ENCODE peak calls at places on chromosomes 5 and 9, in four cellular contexts. L is kidney epithelial cell, A is activated gamma-delta T cell treated with Interleukin-2 at 50 U/mL for 16 hours, Z is NCI-H1417 treated with DMSO at 0.1 percent for 48 hours. U is an unnamed sample.

GRCh38 chr5:128252196-128252595 is 168.6 kb downstream of the SLC12A2 start:
- DNase-seq in Z (no peak), A (no peak), L (no peak), U (no peak)

GRCh38 chr9:79572891-79573696 is 1.3 kb downstream of the TLE4 start:
- DNase-seq in A (peak), Z (no peak), L (no peak), U (peak)

GRCh38 chr5:20023686-20024085 is 35.7 kb upstream of the CDH18 start:
- DNase-seq in L (no peak), Z (no peak), A (no peak), U (no peak)

GRCh38 chr5:157497875-157498611 is 38.0 kb downstream of the NIPAL4 start:
- DNase-seq in A (no peak), Z (no peak), L (no peak), U (no peak)

GRCh38 chr5:138752341-138752950 is 779 bp upstream of the CTNNA1 start:
- DNase-seq in L (no peak), Z (no peak), A (no peak), U (no peak)

GRCh38 chr9:89400398-89401116 is 82.3 kb downstream of the SECISBP2 start:
- DNase-seq in A (no peak), Z (no peak), L (no peak), U (no peak)

GRCh38 chr9:114889802-114890224 is 40.6 kb downstream of the TNFSF8 start:
- DNase-seq in L (no peak), A (no peak), Z (no peak), U (no peak)

GRCh38 chr9:8868632-8869031 is 1069.1 kb upstream of the DMAC1 start:
- DNase-seq in L (peak), A (no peak), Z (no peak), U (no peak)

GRCh38 chr5:68257207-68257606 is 41.7 kb downstream of the PIK3R1 start:
- DNase-seq in Z (no peak), L (no peak), A (no peak), U (no peak)

GRCh38 chr5:179267071-179267670 is 78.1 kb downstream of the ADAMTS2 start:
- DNase-seq in Z (no peak), L (no peak), A (no peak), U (no peak)

GRCh38 chr5:96562614-96563013 is 99.6 kb upstream of the CAST start:
- DNase-seq in Z (no peak), L (no peak), A (no peak), U (no peak)

GRCh38 chr9:35401011-35401410 is 88.9 kb upstream of the RUSC2 start:
- DNase-seq in Z (no peak), L (no peak), A (no peak), U (no peak)

GRCh38 chr9:1453636-1454035 is 403.5 kb downstream of the DMRT2 start:
- DNase-seq in Z (no peak), A (no peak), L (no peak), U (no peak)

GRCh38 chr9:126057869-126058467 is 268.7 kb upstream of the MVB12B start:
- DNase-seq in L (no peak), Z (peak), A (no peak), U (no peak)

GRCh38 chr5:150058480-150059126 is 27.8 kb downstream of the CSF1R start:
- DNase-seq in Z (no peak), A (no peak), L (peak), U (no peak)

GRCh38 chr5:122195784-122196394 is 66.5 kb downstream of the ZNF474 start:
- DNase-seq in A (no peak), L (no peak), Z (no peak), U (no peak)

GRCh38 chr5:132422720-132423442 is 53.4 kb downstream of the SLC22A5 start:
- DNase-seq in A (no peak), Z (no peak), L (no peak), U (no peak)

GRCh38 chr5:138280915-138281314 is 6.5 kb upstream of the GFRA3 start:
- DNase-seq in Z (no peak), A (no peak), L (no peak), U (no peak)

GRCh38 chr9:99030082-99030481 is 74.8 kb upstream of the TGFBR1 start:
- DNase-seq in A (no peak), L (peak), Z (no peak), U (no peak)

GRCh38 chr9:108634164-108634563 is 221.6 kb downstream of the ACTL7B start:
- DNase-seq in L (no peak), A (no peak), Z (no peak), U (no peak)

GRCh38 chr5:59596586-59597348 is 296.8 kb downstream of the PDE4D start:
- DNase-seq in A (no peak), Z (no peak), L (no peak), U (no peak)

GRCh38 chr9:93007529-93008058 is 50.9 kb upstream of the SUSD3 start:
- DNase-seq in Z (no peak), L (no peak), A (no peak), U (no peak)

GRCh38 chr5:86917117-86917579 is 299.4 kb downstream of the COX7C start:
- DNase-seq in A (no peak), Z (no peak), L (peak), U (no peak)

GRCh38 chr5:39341934-39342333 is 22.4 kb downstream of the C9 start:
- DNase-seq in A (no peak), Z (no peak), L (no peak), U (no peak)

GRCh38 chr5:126499742-126500396 is 76.7 kb downstream of the GRAMD2B start:
- DNase-seq in A (peak), L (no peak), Z (no peak), U (peak)

GRCh38 chr9:127531676-127532075 is 80.4 kb downstream of the LRSAM1 start:
- DNase-seq in A (no peak), L (no peak), Z (no peak), U (no peak)

GRCh38 chr5:167796636-167797035 is 494.8 kb upstream of the WWC1 start:
- DNase-seq in L (no peak), A (no peak), Z (no peak), U (no peak)

GRCh38 chr5:157387683-157388093 is 72.3 kb upstream of the NIPAL4 start:
- DNase-seq in Z (no peak), A (no peak), L (peak), U (no peak)

GRCh38 chr5:39598641-39599248 is 174.0 kb upstream of the DAB2 start:
- DNase-seq in L (no peak), Z (no peak), A (no peak), U (no peak)

GRCh38 chr9:119559986-119560385 is 190.8 kb upstream of the BRINP1 start:
- DNase-seq in Z (no peak), A (no peak), L (no peak), U (no peak)

GRCh38 chr5:115810776-115811175 is 5.7 kb downstream of the CDO1 start:
- DNase-seq in A (no peak), L (no peak), Z (no peak), U (no peak)

GRCh38 chr5:162473051-162473714 is 405.6 kb downstream of the GABRG2 start:
- DNase-seq in A (no peak), Z (no peak), L (no peak), U (no peak)

GRCh38 chr9:130144703-130145102 is 27.5 kb upstream of the NCS1 start:
- DNase-seq in A (no peak), L (no peak), Z (no peak), U (no peak)

GRCh38 chr9:127283917-127284316 is 19.3 kb downstream of the GARNL3 start:
- DNase-seq in Z (no peak), A (no peak), L (peak), U (no peak)

U was measured in effector memory CD8-positive, alpha-beta T cell.